ENCODE peak calls at places on chromosome 3, in five cellular contexts. Z, M, D, A and Q are unnamed samples.

GRCh38 chr3:124504332-124505059 is 225.8 kb upstream of the UMPS start:
- DNase-seq in Z (peak), M (no peak), D (no peak), A (no peak), Q (no peak)

GRCh38 chr3:148101061-148101460 is 596.6 kb upstream of the AGTR1 start:
- DNase-seq in Z (no peak), M (no peak), D (no peak), A (no peak), Q (no peak)

GRCh38 chr3:40494698-40495097 is 11.1 kb upstream of the ZNF620 start:
- DNase-seq in Z (no peak), M (no peak), D (no peak), A (no peak), Q (no peak)

GRCh38 chr3:131903988-131904415 is 130.8 kb downstream of the CPNE4 start:
- DNase-seq in Z (no peak), M (peak), D (no peak), A (no peak), Q (no peak)

GRCh38 chr3:129583289-129583688 is 23.2 kb downstream of the PLXND1 start:
- DNase-seq in Z (no peak), M (no peak), D (no peak), A (no peak), Q (no peak)

GRCh38 chr3:13746385-13746784 is 133.5 kb downstream of the WNT7A start:
- DNase-seq in Z (no peak), M (no peak), D (no peak), A (no peak), Q (no peak)

GRCh38 chr3:185402561-185402960 is 39.6 kb downstream of the MAP3K13 start:
- DNase-seq in Z (peak), M (no peak), D (no peak), A (no peak), Q (peak)

GRCh38 chr3:139838269-139838957 is 96.6 kb upstream of the CLSTN2 start:
- DNase-seq in Z (no peak), M (no peak), D (no peak), A (no peak), Q (no peak)

GRCh38 chr3:151281671-151282334 is 3.5 kb upstream of the P2RY14 start:
- DNase-seq in Z (no peak), M (no peak), D (no peak), A (no peak), Q (no peak)

GRCh38 chr3:98532709-98533571 is 1.2 kb downstream of the GPR15 start:
- DNase-seq in Z (no peak), M (no peak), D (no peak), A (no peak), Q (no peak)

GRCh38 chr3:65262554-65262953 is 574.8 kb upstream of the ADAMTS9 start:
- DNase-seq in Z (no peak), M (no peak), D (no peak), A (no peak), Q (no peak)

GRCh38 chr3:146086211-146086610 is 74.8 kb downstream of the PLOD2 start:
- DNase-seq in Z (no peak), M (no peak), D (no peak), A (no peak), Q (no peak)

GRCh38 chr3:33668618-33669017 is 49.4 kb downstream of the CLASP2 start:
- DNase-seq in Z (no peak), M (no peak), D (no peak), A (no peak), Q (no peak)